ENCODE peak calls at places on chromosome 18, in nine cellular contexts. F is amygdala; U is stimulated activated CD4-positive, alpha-beta T cell treated with anti-CD3 and anti-CD28 coated beads, Interleukin-12 subunit alpha, Interleukin-12 subunit beta, amount 100 ng/mL, for 4 hours; W is right cardiac atrium; N is Jurkat, Clone E6-1; Z is keratinocyte; B is left cardiac atrium; E is T-helper 1 cell; K is fibroblast of pulmonary artery. P is an unnamed sample.

GRCh38 chr18:45749918-45750689 is 26.1 kb downstream of the SLC14A1 start:
- DNase-seq in F (no peak), U (no peak), W (no peak), N (no peak), Z (no peak), B (no peak), E (no peak), K (no peak), P (no peak)

GRCh38 chr18:54607213-54607934 is 16.3 kb downstream of the DYNAP start:
- DNase-seq in F (no peak), U (no peak), W (no peak), N (no peak), Z (no peak), B (no peak), E (no peak), K (peak), P (peak)

GRCh38 chr18:45666520-45666919 is 51.2 kb downstream of the SLC14A2 start:
- DNase-seq in F (no peak), U (no peak), W (no peak), N (peak), Z (no peak), B (no peak), E (no peak), K (no peak), P (no peak)

GRCh38 chr18:48590678-48591077 is 51.8 kb downstream of the CTIF start:
- DNase-seq in F (no peak), U (no peak), W (no peak), N (no peak), Z (no peak), B (peak), E (no peak), K (peak), P (no peak)

GRCh38 chr18:6682437-6683111 is 46.9 kb upstream of the ARHGAP28 start:
- DNase-seq in F (no peak), U (no peak), W (peak), N (no peak), Z (no peak), B (no peak), E (no peak), K (no peak), P (no peak)

GRCh38 chr18:48260237-48260636 is 148.9 kb downstream of the ZBTB7C start:
- DNase-seq in F (no peak), U (no peak), W (no peak), N (no peak), Z (no peak), B (no peak), E (no peak), K (no peak), P (no peak)

GRCh38 chr18:9684901-9685738 is 23.0 kb upstream of the RAB31 start:
- DNase-seq in F (no peak), U (no peak), W (peak), N (peak), Z (no peak), B (peak), E (no peak), K (peak), P (peak)

GRCh38 chr18:74283255-74283554 is 8.6 kb downstream of the CYB5A start:
- DNase-seq in F (no peak), U (no peak), W (no peak), N (no peak), Z (no peak), B (no peak), E (no peak), K (no peak), P (no peak)

GRCh38 chr18:48356909-48357631 is 52.1 kb downstream of the ZBTB7C start:
- DNase-seq in F (no peak), U (no peak), W (no peak), N (no peak), Z (peak), B (no peak), E (no peak), K (no peak), P (peak)

GRCh38 chr18:48399303-48400075 is 9.7 kb downstream of the ZBTB7C start:
- DNase-seq in F (no peak), U (no peak), W (no peak), N (peak), Z (no peak), B (no peak), E (no peak), K (no peak), P (peak)

GRCh38 chr18:48796491-48797205 is 154.1 kb downstream of the SMAD7 start:
- DNase-seq in F (no peak), U (no peak), W (no peak), N (no peak), Z (no peak), B (peak), E (no peak), K (no peak), P (peak)

GRCh38 chr18:2857491-2858063 is 10.8 kb downstream of the EMILIN2 start:
- DNase-seq in F (no peak), U (no peak), W (peak), N (no peak), Z (no peak), B (peak), E (no peak), K (peak), P (peak)

GRCh38 chr18:59200787-59201186 is 19.2 kb upstream of the GRP start:
- DNase-seq in F (no peak), U (no peak), W (no peak), N (no peak), Z (no peak), B (no peak), E (no peak), K (no peak), P (no peak)

GRCh38 chr18:51668101-51668500 is 470.6 kb upstream of the MEX3C start:
- DNase-seq in F (peak), U (peak), W (peak), N (peak), Z (peak), B (peak), E (no peak), K (peak), P (peak)

GRCh38 chr18:21261352-21261751 is 19.3 kb downstream of the GREB1L start:
- DNase-seq in F (no peak), U (no peak), W (no peak), N (no peak), Z (no peak), B (no peak), E (no peak), K (no peak), P (no peak)

GRCh38 chr18:34942276-34942675 is 98.9 kb upstream of the MAPRE2 start:
- DNase-seq in F (no peak), U (no peak), W (no peak), N (no peak), Z (no peak), B (no peak), E (no peak), K (no peak), P (no peak)

GRCh38 chr18:27921904-27922541 is 254.9 kb downstream of the CDH2 start:
- DNase-seq in F (no peak), U (no peak), W (no peak), N (no peak), Z (peak), B (no peak), E (no peak), K (peak), P (no peak)

GRCh38 chr18:30439174-30439573 is 603.4 kb downstream of the DSC3 start:
- DNase-seq in F (no peak), U (no peak), W (no peak), N (no peak), Z (no peak), B (no peak), E (no peak), K (no peak), P (no peak)